ENCODE peak calls at places on chromosomes 16 and 17, in eight cellular contexts. U, J, I, T, A, C, Y and K are unnamed samples.

GRCh38 chr16:19068237-19068815 is 912 bp downstream of the COQ7 start:
- DNase-seq in J (no peak), A (no peak), C (no peak), U (no peak), T (no peak), I (no peak), Y (no peak), K (no peak)

GRCh38 chr17:78654230-78654824 is 77.1 kb upstream of the DNAH17 start:
- DNase-seq in T (no peak), I (no peak), U (no peak), Y (no peak), C (no peak), A (no peak), J (no peak), K (no peak)

GRCh38 chr17:65220732-65221131 is 83.6 kb downstream of the RGS9 start:
- DNase-seq in J (no peak), T (no peak), U (peak; percentile 67), I (no peak), A (no peak), C (no peak), Y (no peak), K (no peak)

GRCh38 chr16:65509172-65509571 is 387.3 kb upstream of the CDH11 start:
- DNase-seq in A (no peak), I (no peak), Y (no peak), J (no peak), C (no peak), U (no peak), T (no peak), K (no peak)

GRCh38 chr17:66725956-66726355 is 109.0 kb upstream of the CACNG5 start:
- DNase-seq in A (no peak), C (no peak), Y (no peak), U (no peak), J (no peak), I (no peak), T (no peak), K (no peak)

GRCh38 chr16:71467810-71468209 is 5.8 kb upstream of the ZNF23 start:
- DNase-seq in A (no peak), J (no peak), T (no peak), C (no peak), Y (no peak), U (peak; percentile 17), I (peak; percentile 68), K (peak; percentile 28)

GRCh38 chr16:2838928-2839327 is 8.8 kb downstream of the ZG16B start:
- DNase-seq in A (peak; percentile 34), I (peak; percentile 71), U (peak; percentile 78), T (peak; percentile 88), Y (peak; percentile 41), J (peak; percentile 28), C (no peak), K (peak; percentile 89)

GRCh38 chr16:47262938-47263337 is 119.2 kb upstream of the NETO2 start:
- DNase-seq in Y (no peak), A (no peak), U (no peak), C (no peak), I (no peak), J (no peak), T (no peak), K (peak; percentile 8)

GRCh38 chr16:83802559-83802958 is 5.2 kb upstream of the HSBP1 start:
- DNase-seq in U (no peak), J (no peak), C (no peak), A (no peak), Y (no peak), I (no peak), T (no peak), K (no peak)

GRCh38 chr17:80949451-80950421 is 41.9 kb upstream of the CHMP6 start:
- DNase-seq in Y (no peak), J (no peak), T (no peak), A (no peak), U (no peak), I (no peak), C (no peak), K (no peak)

GRCh38 chr17:48048321-48049140 is at the start of gene NFE2L1:
- DNase-seq in Y (peak; percentile 88), J (peak; percentile 76), A (peak; percentile 35), I (peak; percentile 60), T (peak; percentile 97), C (peak; percentile 74), U (peak; percentile 97), K (peak; percentile 90)

GRCh38 chr17:77160032-77160876 is 19.5 kb downstream of the SEC14L1 start:
- DNase-seq in A (peak; percentile 65), C (no peak), J (peak; percentile 74), T (no peak), U (no peak), Y (no peak), I (no peak), K (no peak)

GRCh38 chr17:30600062-30600829 is 123.0 kb downstream of the GOSR1 start:
- DNase-seq in T (peak; percentile 89), I (peak; percentile 69), A (peak; percentile 78), J (peak; percentile 74), U (peak; percentile 86), C (peak; percentile 23), Y (peak; percentile 80), K (peak; percentile 70)

GRCh38 chr17:40106760-40107265 is 6.4 kb upstream of the NR1D1 start:
- DNase-seq in Y (no peak), J (no peak), T (no peak), I (no peak), U (no peak), A (no peak), C (no peak), K (no peak)